ENCODE peak calls at places on chromosomes 3 and 15, in four cellular contexts. F is right cardiac atrium, E is iPS DF 6.9, W is heart right ventricle. T is an unnamed sample.

GRCh38 chr15:68833734-68834334 is 13.1 kb upstream of the ANP32A start:
- DNase-seq in W (no peak), E (no peak), F (no peak), T (no peak)

GRCh38 chr3:64830681-64831080 is 142.9 kb upstream of the ADAMTS9 start:
- DNase-seq in E (no peak), W (no peak), F (no peak), T (no peak)

GRCh38 chr3:174891524-174892203 is 32.5 kb downstream of the NAALADL2 start:
- DNase-seq in E (no peak), F (no peak), W (no peak), T (no peak)

GRCh38 chr3:134576831-134577230 is 74.0 kb downstream of the KY start:
- DNase-seq in E (no peak), F (no peak), W (no peak), T (no peak)

GRCh38 chr3:79906106-79906505 is 138.3 kb upstream of the ROBO1 start:
- DNase-seq in F (no peak), E (no peak), W (no peak), T (no peak)

GRCh38 chr15:56737791-56738190 is 4.5 kb upstream of the ZNF280D start:
- DNase-seq in W (no peak), E (no peak), F (no peak), T (no peak)

GRCh38 chr3:189276481-189277190 is 104.9 kb downstream of the TPRG1 start:
- DNase-seq in F (peak), E (no peak), W (no peak), T (peak)

GRCh38 chr15:75195122-75195765 is 6.4 kb upstream of the C15orf39 start:
- DNase-seq in W (peak), F (peak), E (no peak), T (no peak)

GRCh38 chr3:47476644-47477199 is 981 bp upstream of the SCAP start:
- DNase-seq in E (no peak), W (no peak), F (no peak), T (no peak)

GRCh38 chr3:152574461-152575079 is 260.4 kb upstream of the P2RY1 start:
- DNase-seq in E (peak), F (peak), W (peak), T (peak)

GRCh38 chr3:155891341-155891740 is 20.9 kb downstream of the GMPS start:
- DNase-seq in F (no peak), W (no peak), E (no peak), T (no peak)

GRCh38 chr15:94524565-94524964 is 293.2 kb downstream of the MCTP2 start:
- DNase-seq in W (no peak), F (no peak), E (no peak), T (no peak)

DNA sequence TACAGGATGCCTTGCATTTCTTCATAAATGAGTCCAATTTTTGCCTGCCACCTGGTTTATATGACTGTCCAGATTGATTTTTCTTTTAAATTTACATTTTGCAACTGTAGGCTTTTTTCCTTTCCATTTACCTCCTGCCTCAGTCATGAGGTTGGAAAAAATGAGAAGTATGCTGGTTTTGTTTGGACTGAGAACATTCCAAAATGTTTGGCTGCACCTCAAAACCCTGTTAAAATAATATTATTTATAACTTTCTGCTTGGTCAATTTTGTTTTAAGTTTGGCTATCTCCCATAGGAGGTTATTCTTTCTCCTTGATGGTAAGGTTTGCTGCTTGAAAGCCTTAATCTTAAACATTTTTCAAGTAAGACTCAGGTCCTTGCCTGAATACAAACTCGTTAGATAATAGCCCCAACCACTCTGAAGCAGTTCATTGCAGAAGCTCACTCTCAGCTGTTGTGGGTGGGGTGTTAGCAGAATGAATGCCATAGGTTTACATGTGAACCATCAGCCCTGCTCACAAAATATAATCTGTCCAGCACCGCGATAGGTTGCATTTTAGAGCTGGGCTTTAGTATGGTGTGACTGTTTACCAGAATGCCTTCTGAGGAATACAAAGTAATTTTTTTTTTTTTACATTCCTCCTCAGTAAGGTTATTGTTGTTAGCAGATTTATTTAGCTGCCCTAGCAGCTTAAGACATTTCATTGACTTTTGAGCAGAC is 630.9 kb upstream of the KCNMB2 start:
- DNase-seq in W (no peak), E (no peak), F (no peak), T (no peak)
- H3K4me3 ChIP-seq in W (no peak), E (no peak), F (no peak), T (no peak)

GRCh38 chr3:114624047-114624445 is 330.2 kb downstream of the TIGIT start:
- DNase-seq in W (peak), E (no peak), F (peak), T (no peak)
- H3K4me3 ChIP-seq in W (peak), E (no peak), F (peak), T (no peak)

GRCh38 chr3:30495172-30496124 is 111.0 kb upstream of the TGFBR2 start:
- DNase-seq in W (no peak), E (no peak), F (no peak), T (no peak)

GRCh38 chr3:30498587-30498967 is 107.8 kb upstream of the TGFBR2 start:
- DNase-seq in W (no peak), F (no peak), E (no peak), T (no peak)

GRCh38 chr3:30493912-30494311 is 112.5 kb upstream of the TGFBR2 start:
- DNase-seq in F (no peak), W (no peak), E (no peak), T (no peak)

GRCh38 chr3:30492581-30493192 is 113.7 kb upstream of the TGFBR2 start:
- DNase-seq in W (no peak), F (no peak), E (no peak), T (no peak)

DNA sequence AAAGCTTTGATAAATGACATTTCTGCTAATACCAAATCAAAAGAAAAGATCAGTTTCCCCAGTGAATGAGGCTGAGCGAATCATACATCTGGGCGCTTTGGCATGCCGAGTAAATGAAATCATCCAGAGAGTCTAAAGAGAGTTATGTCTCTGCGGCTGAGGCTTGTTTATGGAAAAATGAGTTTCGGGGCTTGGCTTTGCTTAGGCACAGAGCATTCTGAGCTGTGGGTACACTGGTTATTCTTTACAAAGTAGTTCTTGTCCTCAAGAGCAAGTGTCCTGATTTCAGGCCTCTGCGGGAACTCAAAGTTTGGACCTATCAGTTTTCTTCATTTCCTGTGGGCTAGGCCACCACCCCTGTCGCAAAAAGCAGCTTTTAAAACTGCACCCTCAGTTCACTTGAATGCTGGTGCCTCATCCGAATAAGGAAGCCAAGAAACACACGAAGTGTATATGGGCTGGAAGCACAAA is 109.9 kb upstream of the TGFBR2 start:
- DNase-seq in W (no peak), F (no peak), E (no peak), T (no peak)
- H3K4me3 ChIP-seq in W (no peak), F (no peak), E (no peak), T (no peak)

DNA sequence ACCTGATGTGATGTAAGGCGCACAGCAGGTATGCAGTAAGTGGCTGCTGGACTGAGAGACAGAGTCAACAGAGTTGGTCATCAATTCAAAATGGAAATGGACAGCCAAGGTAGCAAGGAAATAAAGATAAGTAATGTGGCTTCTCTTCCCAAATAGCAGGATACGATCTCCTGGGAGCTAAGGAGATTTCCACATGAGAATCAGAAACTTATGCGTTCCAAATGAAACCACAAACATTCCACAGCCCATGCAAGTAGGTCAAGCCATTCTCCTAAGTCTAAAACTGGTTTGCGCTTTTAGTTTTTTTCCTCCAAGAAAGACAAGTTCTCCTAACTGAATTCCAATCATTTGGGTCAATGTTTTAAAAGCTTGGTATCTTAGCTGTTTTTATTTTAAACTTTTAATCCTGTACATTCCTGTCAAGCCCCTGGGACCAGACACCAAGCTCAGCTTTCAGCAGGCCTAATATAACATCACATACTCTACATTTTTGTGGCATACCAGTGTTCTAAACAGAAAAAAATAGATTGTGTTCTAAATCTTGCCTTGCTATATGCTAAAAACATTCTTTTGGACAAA is 73.7 kb upstream of the TSPAN3 start:
- DNase-seq in W (no peak), F (no peak), E (no peak), T (peak)
- H3K4me3 ChIP-seq in W (no peak), F (no peak), E (no peak), T (peak)

DNA sequence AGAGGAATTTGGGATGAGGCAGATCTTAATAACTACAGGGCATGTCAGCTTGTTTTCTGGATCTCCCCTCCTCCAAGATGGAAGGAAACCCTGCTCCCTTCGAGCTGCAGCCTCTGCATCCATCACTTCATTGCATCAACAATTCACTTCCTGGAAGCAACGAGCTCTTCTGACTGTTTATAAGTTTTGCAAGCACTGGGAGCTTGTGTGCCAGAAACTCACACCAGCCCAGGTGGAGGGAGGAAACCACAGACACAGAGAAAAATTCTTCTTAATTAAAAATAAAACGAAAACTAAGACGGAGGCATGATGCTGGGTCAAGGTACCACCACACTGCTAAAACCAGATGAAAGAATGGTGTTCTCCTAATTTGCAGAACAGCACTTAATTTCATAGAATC is 10.6 kb downstream of the LRIG1 start:
- DNase-seq in F (no peak), E (no peak), W (no peak), T (no peak)
- H3K4me3 ChIP-seq in F (no peak), E (no peak), W (no peak), T (no peak)

GRCh38 chr15:76996526-76997401 is 1.8 kb downstream of the PSTPIP1 start:
- DNase-seq in F (peak), W (peak), E (no peak), T (no peak)
- H3K4me3 ChIP-seq in F (no peak), W (peak), E (no peak), T (no peak)

GRCh38 chr3:138861755-138862333 is 27.1 kb upstream of the PIK3CB start:
- DNase-seq in F (no peak), W (no peak), E (no peak), T (no peak)
- H3K4me3 ChIP-seq in F (no peak), W (no peak), E (no peak), T (no peak)

GRCh38 chr3:66496731-66497130 is 4.1 kb downstream of the LRIG1 start:
- DNase-seq in F (no peak), E (no peak), W (no peak), T (no peak)
- H3K4me3 ChIP-seq in F (no peak), E (no peak), W (no peak), T (no peak)

GRCh38 chr15:64151727-64152506 is at the start of gene SNX22:
- DNase-seq in W (peak), F (peak), E (no peak), T (no peak)

GRCh38 chr15:64156652-64157331 is 5.3 kb downstream of the SNX22 start:
- DNase-seq in E (no peak), W (peak), F (peak), T (no peak)

GRCh38 chr15:64152507-64153387 is 1.2 kb downstream of the SNX22 start:
- DNase-seq in F (peak), W (no peak), E (no peak), T (no peak)

GRCh38 chr15:64155802-64156651 is 4.5 kb downstream of the SNX22 start:
- DNase-seq in E (no peak), F (no peak), W (no peak), T (no peak)

GRCh38 chr15:64153480-64154367 is 2.2 kb downstream of the SNX22 start:
- DNase-seq in W (peak), E (peak), F (peak), T (peak)
- H3K4me3 ChIP-seq in W (no peak), E (no peak), F (peak), T (peak)

T was measured in SK-N-MC.